ENCODE peak calls at places on chromosomes 6 and 20, in five cellular contexts. T is HEK293T; P is coronary artery; A is endothelial cell; Z is stimulated activated CD4-positive, alpha-beta T cell treated with anti-CD3 and anti-CD28 coated beads, Interleukin-2, amount 100 ng/mL, for 24 hours. N is an unnamed sample.
A peak's percentile ranks its signal among the peaks of the same experiment; 100 is the strongest.

GRCh38 chr6:165978482-165978881 is 189.2 kb downstream of the TBXT start:
- DNase-seq in A (no peak), T (no peak), P (no peak), Z (no peak), N (no peak)

GRCh38 chr20:63736893-63737689 is 627 bp downstream of the LIME1 start:
- DNase-seq in A (peak; percentile 11), Z (peak; percentile 54), T (no peak), P (peak; percentile 76), N (no peak)

GRCh38 chr6:71204741-71205140 is 83.9 kb upstream of the OGFRL1 start:
- DNase-seq in A (no peak), P (no peak), Z (no peak), T (no peak), N (no peak)

GRCh38 chr6:163745566-163746400 is 331.3 kb downstream of the QKI start:
- DNase-seq in A (no peak), Z (no peak), T (peak; percentile 64), P (no peak), N (peak; percentile 42)

GRCh38 chr6:111843347-111844147 is 29.7 kb downstream of the FYN start:
- DNase-seq in P (no peak), T (no peak), Z (peak; percentile 58), A (no peak), N (no peak)

GRCh38 chr6:119207973-119208725 is 129.7 kb upstream of the FAM184A start:
- DNase-seq in Z (no peak), P (no peak), A (no peak), T (no peak), N (no peak)

GRCh38 chr20:2955257-2955950 is 82.1 kb downstream of the PTPRA start:
- DNase-seq in Z (no peak), A (no peak), T (no peak), P (no peak), N (no peak)

GRCh38 chr6:116111552-116112528 is 11.2 kb downstream of the NT5DC1 start:
- DNase-seq in Z (peak; percentile 33), P (no peak), A (peak; percentile 56), T (peak; percentile 49), N (peak; percentile 39)

GRCh38 chr6:53358440-53359087 is 9.8 kb upstream of the ELOVL5 start:
- DNase-seq in P (no peak), Z (no peak), T (no peak), A (no peak), N (no peak)

GRCh38 chr20:20075032-20075431 is 22.7 kb downstream of the CFAP61 start:
- DNase-seq in A (no peak), Z (no peak), T (no peak), P (no peak), N (no peak)

GRCh38 chr6:157769776-157770430 is 53.1 kb upstream of the SNX9 start:
- DNase-seq in T (no peak), Z (no peak), A (no peak), P (no peak), N (no peak)

GRCh38 chr6:6723792-6724318 is 135.3 kb downstream of the LY86 start:
- DNase-seq in P (no peak), A (peak; percentile 25), T (no peak), Z (no peak), N (peak; percentile 28)

GRCh38 chr6:45148278-45148677 is 179.9 kb upstream of the RUNX2 start:
- DNase-seq in T (no peak), Z (no peak), A (no peak), P (no peak), N (no peak)

GRCh38 chr20:53735536-53736050 is 142.0 kb upstream of the ZNF217 start:
- DNase-seq in P (no peak), Z (no peak), T (no peak), A (no peak), N (no peak)

GRCh38 chr6:150934380-150934779 is 68.9 kb downstream of the MTHFD1L start:
- DNase-seq in P (no peak), A (no peak), Z (no peak), T (no peak), N (no peak)

GRCh38 chr6:150251566-150252186 is 108.8 kb downstream of the PPP1R14C start:
- DNase-seq in A (no peak), T (no peak), Z (no peak), P (no peak), N (no peak)

GRCh38 chr6:13355043-13355945 is 27.0 kb upstream of the TBC1D7 start:
- DNase-seq in T (no peak), P (no peak), Z (peak; percentile 26), A (no peak), N (no peak)

GRCh38 chr20:57638173-57638894 is 18.1 kb upstream of the ZBP1 start:
- DNase-seq in A (no peak), T (no peak), P (no peak), Z (no peak), N (no peak)

GRCh38 chr6:34696189-34696738 is 303 bp downstream of the ILRUN start:
- DNase-seq in A (peak; percentile 5), P (peak; percentile 87), T (no peak), Z (no peak), N (peak; percentile 61)

N was measured in body of pancreas.